ENCODE peak calls at places on chromosomes 13 and 19, in ten cellular contexts. H, W, J, O, I, Z, K, U, A and N are unnamed samples.

GRCh38 chr19:50380767-50381166 is 3.4 kb upstream of the POLD1 start:
- DNase-seq in I (no peak), H (no peak), J (no peak), W (no peak), K (no peak), A (no peak), U (no peak), O (no peak), Z (no peak), N (no peak)

GRCh38 chr19:14648506-14648905 is 26.1 kb downstream of the ADGRE3 start:
- DNase-seq in K (no peak), W (no peak), I (no peak), J (no peak), O (no peak), A (no peak), Z (no peak), U (no peak), H (no peak), N (no peak)

GRCh38 chr19:41821003-41821735 is 23.3 kb downstream of the LYPD4 start:
- DNase-seq in W (no peak), A (no peak), O (peak), I (no peak), Z (peak), J (no peak), H (peak), U (peak), K (peak), N (peak)

GRCh38 chr19:17117250-17117789 is 41.7 kb downstream of the MYO9B start:
- DNase-seq in J (no peak), K (no peak), Z (no peak), W (no peak), I (no peak), U (no peak), H (no peak), O (no peak), A (no peak), N (no peak)

GRCh38 chr13:20206065-20206725 is 13.5 kb upstream of the GJB2 start:
- DNase-seq in K (no peak), H (no peak), J (no peak), I (no peak), A (no peak), U (no peak), Z (no peak), O (no peak), W (no peak), N (no peak)

GRCh38 chr19:16143399-16144215 is at the start of gene HSH2D:
- DNase-seq in W (no peak), J (peak), H (peak), Z (no peak), I (no peak), K (peak), A (no peak), U (peak), O (peak), N (peak)

GRCh38 chr13:37383066-37383465 is 215.5 kb downstream of the POSTN start:
- DNase-seq in I (no peak), W (no peak), U (no peak), A (no peak), H (no peak), J (no peak), O (no peak), Z (no peak), K (no peak), N (no peak)

GRCh38 chr13:50129065-50129922 is 114.0 kb downstream of the KCNRG start:
- DNase-seq in J (peak), H (no peak), A (no peak), Z (no peak), K (no peak), I (no peak), U (no peak), W (no peak), O (peak), N (no peak)

GRCh38 chr13:35964764-35965163 is 166.4 kb downstream of the DCLK1 start:
- DNase-seq in W (no peak), H (no peak), A (no peak), I (no peak), K (no peak), Z (peak), J (no peak), O (no peak), U (no peak), N (peak)

GRCh38 chr19:45119582-45119981 is 26.6 kb downstream of the PPP1R37 start:
- DNase-seq in I (no peak), W (no peak), A (no peak), J (no peak), U (no peak), O (no peak), H (no peak), Z (no peak), K (no peak), N (no peak)

GRCh38 chr13:25733061-25733491 is 318.7 kb downstream of the SHISA2 start:
- DNase-seq in O (no peak), U (no peak), W (no peak), H (peak), K (no peak), A (no peak), Z (peak), J (no peak), I (no peak), N (peak)

GRCh38 chr19:46009530-46010510 is 13.0 kb downstream of the PGLYRP1 start:
- DNase-seq in A (no peak), K (peak), W (peak), J (peak), O (peak), Z (peak), I (no peak), H (peak), U (peak), N (peak)

GRCh38 chr13:48126944-48127814 is 32.3 kb upstream of the MED4 start:
- DNase-seq in I (peak), H (peak), W (peak), K (peak), A (peak), J (peak), Z (peak), U (peak), O (peak), N (peak)

GRCh38 chr19:39405930-39406655 is 554 bp upstream of the ZFP36 start:
- DNase-seq in I (no peak), A (no peak), J (no peak), H (no peak), K (peak), Z (no peak), O (peak), W (no peak), U (no peak), N (no peak)